ENCODE peak calls at places on chromosomes 3 and 15, in four cellular contexts. Z, P, A and O are unnamed samples.

GRCh38 chr3:24952388-24952787 is 457.7 kb upstream of the THRB start:
- DNase-seq in Z (no peak), P (no peak), A (no peak), O (no peak)

GRCh38 chr15:36332301-36332700 is 247.1 kb upstream of the CDIN1 start:
- DNase-seq in Z (no peak), P (no peak), A (no peak), O (no peak)

GRCh38 chr3:52188586-52189404 is 9.2 kb upstream of the ALAS1 start:
- DNase-seq in Z (peak; percentile 77), P (no peak), A (no peak), O (no peak)

GRCh38 chr15:48897144-48897814 is 19.3 kb downstream of the EID1 start:
- DNase-seq in Z (peak; percentile 47), P (no peak), A (no peak), O (no peak)

GRCh38 chr15:90648137-90649070 is 68.7 kb upstream of the BLM start:
- DNase-seq in Z (peak; percentile 83), P (peak; percentile 34), A (peak; percentile 86), O (no peak)

GRCh38 chr3:14647976-14648955 is 3.3 kb upstream of the CCDC174 start:
- DNase-seq in Z (no peak), P (no peak), A (no peak), O (no peak)

GRCh38 chr3:151156618-151157216 is 46.3 kb downstream of the GPR171 start:
- DNase-seq in Z (peak; percentile 77), P (no peak), A (no peak), O (peak; percentile 14)

GRCh38 chr3:65963787-65964707 is 74.7 kb downstream of the MAGI1 start:
- DNase-seq in Z (peak; percentile 61), P (peak; percentile 89), A (no peak), O (peak; percentile 84)

GRCh38 chr3:120100711-120101110 is 6.5 kb upstream of the GSK3B start:
- DNase-seq in Z (no peak), P (no peak), A (no peak), O (no peak)

GRCh38 chr15:64503197-64503596 is 42.8 kb downstream of the ZNF609 start:
- DNase-seq in Z (no peak), P (no peak), A (no peak), O (no peak)

GRCh38 chr3:22399566-22399965 is 648.6 kb upstream of the ZNF385D start:
- DNase-seq in Z (no peak), P (no peak), A (no peak), O (no peak)

GRCh38 chr15:56923174-56923579 is 4.7 kb downstream of the TCF12 start:
- DNase-seq in Z (no peak), P (no peak), A (no peak), O (no peak)

GRCh38 chr15:82122754-82123400 is 77.1 kb upstream of the MEX3B start:
- DNase-seq in Z (peak; percentile 61), P (peak; percentile 100), A (peak; percentile 46), O (peak; percentile 95)

GRCh38 chr3:169026543-169027181 is 636.9 kb downstream of the MECOM start:
- DNase-seq in Z (no peak), P (peak; percentile 72), A (no peak), O (peak; percentile 64)

GRCh38 chr3:64234571-64234970 is 9.3 kb upstream of the PRICKLE2 start:
- DNase-seq in Z (no peak), P (no peak), A (no peak), O (no peak)

GRCh38 chr15:62241135-62241770 is 76.2 kb upstream of the C2CD4B start:
- DNase-seq in Z (peak; percentile 24), P (no peak), A (no peak), O (no peak)

GRCh38 chr3:133479895-133480669 is 80.2 kb downstream of the BFSP2 start:
- DNase-seq in Z (peak; percentile 42), P (peak; percentile 94), A (no peak), O (peak; percentile 68)

GRCh38 chr15:40928351-40928974 is 677 bp upstream of the DLL4 start:
- DNase-seq in Z (peak; percentile 60), P (no peak), A (no peak), O (no peak)

GRCh38 chr3:160133757-160134156 is 91.5 kb upstream of the C3orf80 start:
- DNase-seq in Z (no peak), P (peak; percentile 43), A (no peak), O (no peak)

GRCh38 chr3:64977308-64978100 is 289.7 kb upstream of the ADAMTS9 start:
- DNase-seq in Z (peak; percentile 13), P (peak; percentile 98), A (no peak), O (peak; percentile 95)

GRCh38 chr3:103067963-103068362 is 633.1 kb downstream of the ZPLD1 start:
- DNase-seq in Z (no peak), P (no peak), A (no peak), O (no peak)

GRCh38 chr3:160312014-160312624 is 86.9 kb downstream of the C3orf80 start:
- DNase-seq in Z (no peak), P (no peak), A (no peak), O (no peak)

GRCh38 chr15:68682330-68682729 is 103.5 kb downstream of the CORO2B start:
- DNase-seq in Z (no peak), P (no peak), A (no peak), O (no peak)

GRCh38 chr15:59303641-59304433 is 68.8 kb downstream of the MYO1E start:
- DNase-seq in Z (no peak), P (no peak), A (no peak), O (no peak)

GRCh38 chr15:72521682-72522081 is 47.6 kb downstream of the ARIH1 start:
- DNase-seq in Z (no peak), P (peak; percentile 5), A (no peak), O (no peak)

GRCh38 chr3:135967867-135968266 is 2.3 kb downstream of the PPP2R3A start:
- DNase-seq in Z (peak; percentile 34), P (no peak), A (no peak), O (no peak)

GRCh38 chr3:83928391-83928790 is 1030.4 kb upstream of the CADM2 start:
- DNase-seq in Z (peak; percentile 43), P (no peak), A (no peak), O (no peak)

GRCh38 chr15:77025471-77025901 is 30.6 kb downstream of the PSTPIP1 start:
- DNase-seq in Z (no peak), P (no peak), A (peak; percentile 22), O (no peak)

DNA sequence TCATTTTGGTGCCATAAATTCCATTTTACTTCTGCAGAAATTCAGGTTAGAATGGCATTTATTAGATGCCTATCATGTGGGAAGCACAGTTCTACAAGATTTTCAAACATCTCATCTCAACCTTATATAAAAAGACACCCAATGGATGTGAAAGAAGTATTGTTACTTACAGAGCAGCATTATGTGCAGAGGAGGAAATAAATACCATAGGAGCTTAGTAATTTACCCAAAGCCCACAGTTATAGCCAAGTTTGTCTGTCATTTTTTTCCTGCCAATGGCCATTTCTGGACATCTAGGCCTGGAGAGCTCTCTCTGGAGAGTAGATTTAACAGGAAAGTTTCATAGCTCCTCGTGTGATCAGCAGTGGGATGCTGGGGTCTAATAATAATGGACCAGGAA is 659.4 kb upstream of the NAALADL2 start:
- DNase-seq in Z (no peak), P (no peak), A (no peak), O (no peak)
- H3K27ac ChIP-seq in Z (no peak overlapping the region), P (no peak overlapping the region), A (no peak overlapping the region), O (no peak overlapping the region)

DNA sequence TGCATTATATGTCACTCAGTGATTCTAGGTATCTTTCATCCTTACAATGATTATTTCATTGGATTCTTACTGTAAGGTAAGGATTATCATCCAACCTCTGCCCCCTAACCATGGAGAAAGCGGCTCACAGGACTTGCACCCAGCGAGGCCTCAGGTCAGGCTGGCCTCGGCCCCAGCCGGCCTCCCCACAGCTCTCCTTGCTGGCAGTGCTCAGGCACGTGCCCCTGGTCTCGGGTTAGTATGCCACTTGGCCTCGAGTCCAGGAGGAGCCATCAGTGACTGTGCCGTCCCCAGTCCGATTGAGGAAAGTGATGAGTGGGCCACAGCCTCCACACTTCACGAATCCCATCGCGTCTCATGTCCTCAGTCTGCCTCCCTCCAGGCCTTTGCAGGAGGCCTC is 35.7 kb upstream of the GABRG3 start:
- DNase-seq in Z (no peak), P (no peak), A (no peak), O (no peak)
- H3K27ac ChIP-seq in Z (no peak overlapping the region), P (no peak overlapping the region), A (no peak overlapping the region), O (no peak overlapping the region)

DNA sequence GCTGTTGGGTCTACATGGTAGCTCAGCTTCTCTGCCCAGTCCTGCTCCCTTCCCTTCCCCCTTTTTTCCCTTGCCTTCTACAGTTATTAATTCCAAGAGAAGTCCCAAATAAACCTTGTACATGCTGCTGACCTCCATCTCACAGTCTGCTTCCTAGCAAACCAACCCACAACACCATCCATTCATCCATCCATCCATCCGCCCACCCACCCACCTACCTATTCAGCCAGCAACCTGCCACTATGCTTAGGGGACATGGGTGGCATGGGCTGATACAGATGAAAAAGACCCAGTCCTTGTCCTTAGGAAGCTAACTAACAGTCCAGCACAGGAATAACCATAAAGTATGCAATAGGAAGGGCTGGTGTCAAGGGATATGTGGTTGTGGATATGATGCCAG is 5.7 kb downstream of the TNFAIP8L3 start:
- DNase-seq in Z (no peak), P (no peak), A (no peak), O (no peak)
- H3K27ac ChIP-seq in Z (no peak overlapping the region), P (no peak overlapping the region), A (no peak overlapping the region), O (no peak overlapping the region)

GRCh38 chr3:128761392-128761791 is 35.4 kb downstream of the RAB7A start:
- DNase-seq in Z (no peak), P (no peak), A (no peak), O (no peak)
- H3K27ac ChIP-seq in Z (peak overlapping the region; percentile 70), P (no peak overlapping the region), A (no peak overlapping the region), O (no peak overlapping the region)

DNA sequence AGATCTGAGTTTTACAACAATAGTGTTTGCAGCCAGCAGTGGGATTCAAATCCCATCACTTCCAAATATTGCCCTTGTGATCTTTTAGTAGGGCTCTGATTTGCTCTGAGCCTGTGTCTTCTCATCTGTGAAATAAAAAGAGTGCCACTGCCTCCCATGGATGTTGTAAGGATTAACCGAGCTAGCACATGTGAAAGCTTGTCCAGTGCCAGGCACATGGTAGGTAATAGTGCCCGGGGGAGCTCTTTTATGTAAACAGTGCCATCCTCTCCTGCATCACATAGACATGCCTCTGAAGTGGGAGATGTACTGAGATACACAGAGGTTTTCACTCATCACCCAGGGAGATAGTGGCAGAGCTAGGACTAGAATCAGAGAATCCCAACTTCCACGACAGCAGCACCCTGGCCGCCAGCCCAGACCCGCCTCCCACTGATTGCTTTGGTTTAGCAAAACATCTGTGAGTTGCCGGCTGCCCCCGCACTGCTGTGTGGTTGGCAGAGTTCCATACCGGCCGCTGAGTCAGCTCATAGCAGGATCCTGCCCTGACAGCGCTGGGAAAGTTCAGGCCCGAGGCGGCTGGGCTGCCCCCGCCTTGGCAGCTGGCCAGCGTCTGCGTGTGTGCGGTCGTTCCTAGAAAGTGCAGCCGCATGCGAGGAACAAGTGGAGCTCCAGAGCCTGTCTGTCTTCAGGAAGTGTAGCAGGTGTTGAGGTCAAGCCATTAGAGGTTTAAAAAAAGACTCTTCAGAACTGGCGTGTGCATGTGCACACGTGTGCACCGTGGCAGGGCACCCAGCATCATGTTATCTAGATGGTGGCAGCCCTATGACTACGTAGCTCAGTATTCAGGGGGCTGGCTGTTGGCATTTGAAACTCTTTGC is 5.0 kb downstream of the ARID3B start:
- DNase-seq in Z (peak; percentile 97), P (peak; percentile 97), A (peak; percentile 98), O (peak; percentile 92)
- H3K27ac ChIP-seq in Z (no peak overlapping the region), P (peak overlapping the region; percentile 27), A (no peak overlapping the region), O (peak overlapping the region; percentile 16)